ENCODE peak calls at places on chromosomes 7 and 10, in eight cellular contexts. Q is activated naive CD8-positive, alpha-beta T cell treated with anti-CD3 and anti-CD28 coated beads, Interleukin-2, amount 50 U/mL, for 24 hours; V is breast epithelium; K is HTR-8/SVneo; O is Calu3; C is GM03348; N is CD4-positive, alpha-beta memory T cell; D is stimulated activated CD4-positive, alpha-beta T cell treated with anti-CD3 and anti-CD28 coated beads, Interleukin-1b, Interleukin-23, amount 100 ng/mL, for 24 hours. I is an unnamed sample.

GRCh38 chr7:122919643-122920181 is 33.5 kb upstream of the CADPS2 start:
- DNase-seq in Q (no peak), V (no peak), K (no peak), O (no peak), C (no peak), N (no peak), D (no peak), I (no peak)

GRCh38 chr10:132613566-132614348 is 76.2 kb downstream of the INPP5A start:
- DNase-seq in Q (no peak), V (no peak), K (no peak), O (no peak), C (no peak), N (no peak), D (no peak), I (no peak)

GRCh38 chr10:75097666-75098285 is 13.7 kb upstream of the SAMD8 start:
- DNase-seq in Q (no peak), V (no peak), K (peak), O (no peak), C (peak), N (no peak), D (no peak), I (no peak)

GRCh38 chr10:3154661-3155060 is 17.9 kb downstream of the PITRM1 start:
- DNase-seq in Q (no peak), V (no peak), K (no peak), O (no peak), C (no peak), N (no peak), D (no peak), I (no peak)

GRCh38 chr7:50346548-50347497 is 42.3 kb downstream of the IKZF1 start:
- DNase-seq in Q (no peak), V (no peak), K (no peak), O (no peak), C (no peak), N (no peak), D (no peak), I (no peak)

GRCh38 chr7:107228291-107228690 is 59.5 kb downstream of the HBP1 start:
- DNase-seq in Q (no peak), V (no peak), K (no peak), O (no peak), C (no peak), N (no peak), D (no peak), I (no peak)

GRCh38 chr10:122252805-122253204 is 18.3 kb upstream of the BTBD16 start:
- DNase-seq in Q (no peak), V (no peak), K (no peak), O (no peak), C (no peak), N (no peak), D (no peak), I (no peak)

GRCh38 chr10:129963076-129963830 is 821 bp downstream of the EBF3 start:
- DNase-seq in Q (no peak), V (no peak), K (peak), O (no peak), C (peak), N (no peak), D (no peak), I (no peak)

GRCh38 chr7:128311-129080 is 63.9 kb upstream of the FAM20C start:
- DNase-seq in Q (no peak), V (no peak), K (no peak), O (no peak), C (no peak), N (no peak), D (no peak), I (no peak)

GRCh38 chr7:13821152-13821787 is 168.2 kb downstream of the ETV1 start:
- DNase-seq in Q (no peak), V (no peak), K (no peak), O (no peak), C (peak), N (no peak), D (no peak), I (no peak)

GRCh38 chr7:6478186-6478585 is 30.4 kb upstream of the DAGLB start:
- DNase-seq in Q (no peak), V (no peak), K (no peak), O (no peak), C (no peak), N (no peak), D (no peak), I (no peak)

GRCh38 chr7:102284891-102285540 is 1.7 kb upstream of the SH2B2 start:
- DNase-seq in Q (no peak), V (no peak), K (no peak), O (no peak), C (no peak), N (no peak), D (no peak), I (no peak)

GRCh38 chr7:44162785-44163395 is 21.8 kb upstream of the MYL7 start:
- DNase-seq in Q (no peak), V (peak), K (no peak), O (no peak), C (no peak), N (no peak), D (no peak), I (no peak)

GRCh38 chr10:21257919-21258318 is 267.6 kb downstream of the SKIDA1 start:
- DNase-seq in Q (no peak), V (no peak), K (no peak), O (no peak), C (peak), N (no peak), D (no peak), I (no peak)

GRCh38 chr7:101173752-101174244 is 6.3 kb downstream of the NAT16 start:
- DNase-seq in Q (peak), V (no peak), K (no peak), O (peak), C (peak), N (peak), D (no peak), I (no peak)

GRCh38 chr7:47008461-47008860 is 573.5 kb downstream of the TNS3 start:
- DNase-seq in Q (no peak), V (no peak), K (no peak), O (no peak), C (peak), N (no peak), D (no peak), I (no peak)

GRCh38 chr10:123583639-123584418 is 82.3 kb upstream of the GPR26 start:
- DNase-seq in Q (peak), V (peak), K (peak), O (peak), C (peak), N (no peak), D (no peak), I (peak)

GRCh38 chr7:95420996-95421846 is 13.6 kb downstream of the PON2 start:
- DNase-seq in Q (no peak), V (no peak), K (no peak), O (peak), C (no peak), N (no peak), D (no peak), I (no peak)